ENCODE peak calls at places on chromosome 17, in five cellular contexts. V, L, Q, R and E are unnamed samples.

GRCh38 chr17:19386276-19386863 is 620 bp downstream of the MFAP4 start:
- DNase-seq in V (no peak), L (peak), Q (no peak), R (no peak), E (peak)

GRCh38 chr17:39928868-39929651 is 1.5 kb downstream of the LRRC3C start:
- DNase-seq in V (no peak), L (no peak), Q (no peak), R (peak), E (no peak)

GRCh38 chr17:57648720-57649119 is 96.4 kb downstream of the CCDC182 start:
- DNase-seq in V (no peak), L (no peak), Q (no peak), R (no peak), E (no peak)

GRCh38 chr17:82366749-82367148 is 4.8 kb upstream of the UTS2R start:
- DNase-seq in V (no peak), L (no peak), Q (no peak), R (no peak), E (no peak)

GRCh38 chr17:15973016-15973415 is 26.5 kb downstream of the ZSWIM7 start:
- DNase-seq in V (no peak), L (no peak), Q (no peak), R (no peak), E (no peak)

GRCh38 chr17:81436294-81436849 is 41.1 kb downstream of the BAHCC1 start:
- DNase-seq in V (no peak), L (peak), Q (no peak), R (no peak), E (no peak)

GRCh38 chr17:2251098-2251497 is 52.5 kb downstream of the SMG6 start:
- DNase-seq in V (no peak), L (no peak), Q (no peak), R (no peak), E (no peak)

GRCh38 chr17:66707051-66707450 is 127.9 kb upstream of the CACNG5 start:
- DNase-seq in V (no peak), L (no peak), Q (no peak), R (no peak), E (no peak)

GRCh38 chr17:82200743-82201497 is 11.7 kb downstream of the CCDC57 start:
- DNase-seq in V (no peak), L (peak), Q (no peak), R (peak), E (no peak)

GRCh38 chr17:29593546-29594440 is 861 bp downstream of the ANKRD13B start:
- DNase-seq in V (no peak), L (no peak), Q (no peak), R (peak), E (no peak)

GRCh38 chr17:17493986-17494466 is 2.2 kb downstream of the RASD1 start:
- DNase-seq in V (no peak), L (no peak), Q (no peak), R (no peak), E (no peak)

GRCh38 chr17:17497065-17497844 is 1.1 kb upstream of the RASD1 start:
- DNase-seq in V (no peak), L (no peak), Q (no peak), R (no peak), E (no peak)

GRCh38 chr17:17496189-17497064 is at the start of gene RASD1:
- DNase-seq in V (no peak), L (peak), Q (peak), R (peak), E (peak)

GRCh38 chr17:17494499-17495447 is 1.4 kb downstream of the RASD1 start:
- DNase-seq in V (no peak), L (no peak), Q (no peak), R (no peak), E (no peak)

GRCh38 chr17:17495448-17496188 is 577 bp downstream of the RASD1 start:
- DNase-seq in V (no peak), L (no peak), Q (no peak), R (no peak), E (no peak)
- TF ChIP-seq REST in V (no peak), L (no peak), Q (no peak), R (no peak), E (no peak)

DNA sequence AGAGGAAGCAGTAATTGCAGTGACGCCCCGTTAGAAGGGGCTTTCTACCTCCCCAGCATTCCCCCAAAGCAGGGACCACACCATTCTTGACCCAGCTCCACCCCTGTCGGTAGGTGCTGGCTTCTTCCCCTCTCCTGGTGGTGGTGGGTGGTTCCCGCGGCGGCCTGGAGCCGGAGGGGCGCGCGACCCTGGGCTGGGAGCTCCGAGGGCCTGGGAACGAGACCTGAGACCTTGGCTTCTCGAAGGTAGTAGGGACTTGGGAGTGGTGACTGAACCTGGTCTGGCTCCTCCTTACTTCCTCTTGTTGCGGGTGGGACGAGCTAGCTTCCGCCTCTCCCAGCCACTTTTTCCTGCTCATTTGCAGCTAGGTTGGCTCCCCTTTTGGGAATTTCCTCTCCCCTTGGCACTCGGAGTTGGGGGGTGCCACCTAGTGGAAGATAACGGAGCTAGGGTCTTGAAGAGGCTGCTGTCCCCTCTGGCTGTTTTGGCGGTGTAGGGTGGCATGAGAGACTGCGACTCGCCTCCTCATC is 460 bp downstream of the GRN start:
- DNase-seq in V (no peak), L (peak), Q (peak), R (peak), E (peak)
- TF ChIP-seq GABPA in V (no peak), L (no peak), Q (no peak), R (no peak), E (no peak)

DNA sequence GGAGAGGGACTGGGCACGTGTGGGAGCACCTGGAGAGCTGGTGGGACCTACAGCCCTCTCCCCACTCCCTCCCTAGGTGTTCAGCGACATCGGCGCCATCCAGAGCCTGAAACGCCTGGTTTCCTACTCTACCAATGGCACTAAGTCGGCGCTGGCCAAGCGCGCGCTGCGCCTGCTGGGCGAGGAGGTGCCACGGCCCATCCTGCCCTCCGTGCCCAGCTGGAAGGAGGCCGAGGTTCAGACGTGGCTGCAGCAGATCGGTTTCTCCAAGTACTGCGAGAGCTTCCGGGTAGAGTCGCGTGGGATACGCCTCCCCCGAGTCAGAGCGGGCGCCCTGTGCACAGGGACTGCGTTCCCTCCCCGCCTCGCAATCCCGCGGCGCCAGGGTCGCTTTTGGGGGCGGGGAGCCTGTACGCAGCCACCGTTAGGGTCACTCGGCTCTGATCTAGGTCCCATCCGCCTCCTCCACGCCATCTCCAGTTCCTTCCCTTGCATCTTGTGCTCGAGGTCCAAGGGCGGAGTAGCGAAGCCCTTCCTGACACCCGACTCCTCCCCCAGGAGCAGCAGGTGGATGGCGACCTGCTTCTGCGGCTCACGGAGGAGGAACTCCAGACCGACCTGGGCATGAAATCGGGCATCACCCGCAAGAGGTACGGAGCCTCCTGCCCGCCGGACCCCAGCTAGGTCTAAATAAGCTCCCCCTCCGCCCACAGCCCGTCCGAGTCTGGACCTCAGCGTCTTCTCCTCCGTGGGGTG is 13.0 kb downstream of the SARM1 start:
- DNase-seq in V (no peak), L (no peak), Q (no peak), R (peak), E (peak)
- H3K27ac ChIP-seq in V (peak), L (no peak), Q (no peak), R (no peak), E (no peak)

GRCh38 chr17:21252289-21252874 is 828 bp downstream of the NATD1 start:
- DNase-seq in V (no peak), L (no peak), Q (no peak), R (no peak), E (no peak)

GRCh38 chr17:21250719-21251305 is 2.4 kb downstream of the NATD1 start:
- DNase-seq in V (no peak), L (no peak), Q (no peak), R (no peak), E (no peak)

GRCh38 chr17:21251611-21252010 is 1.6 kb downstream of the NATD1 start:
- DNase-seq in V (no peak), L (no peak), Q (no peak), R (no peak), E (no peak)

GRCh38 chr17:21252875-21253645 is at the start of gene NATD1:
- DNase-seq in V (no peak), L (peak), Q (peak), R (peak), E (peak)

DNA sequence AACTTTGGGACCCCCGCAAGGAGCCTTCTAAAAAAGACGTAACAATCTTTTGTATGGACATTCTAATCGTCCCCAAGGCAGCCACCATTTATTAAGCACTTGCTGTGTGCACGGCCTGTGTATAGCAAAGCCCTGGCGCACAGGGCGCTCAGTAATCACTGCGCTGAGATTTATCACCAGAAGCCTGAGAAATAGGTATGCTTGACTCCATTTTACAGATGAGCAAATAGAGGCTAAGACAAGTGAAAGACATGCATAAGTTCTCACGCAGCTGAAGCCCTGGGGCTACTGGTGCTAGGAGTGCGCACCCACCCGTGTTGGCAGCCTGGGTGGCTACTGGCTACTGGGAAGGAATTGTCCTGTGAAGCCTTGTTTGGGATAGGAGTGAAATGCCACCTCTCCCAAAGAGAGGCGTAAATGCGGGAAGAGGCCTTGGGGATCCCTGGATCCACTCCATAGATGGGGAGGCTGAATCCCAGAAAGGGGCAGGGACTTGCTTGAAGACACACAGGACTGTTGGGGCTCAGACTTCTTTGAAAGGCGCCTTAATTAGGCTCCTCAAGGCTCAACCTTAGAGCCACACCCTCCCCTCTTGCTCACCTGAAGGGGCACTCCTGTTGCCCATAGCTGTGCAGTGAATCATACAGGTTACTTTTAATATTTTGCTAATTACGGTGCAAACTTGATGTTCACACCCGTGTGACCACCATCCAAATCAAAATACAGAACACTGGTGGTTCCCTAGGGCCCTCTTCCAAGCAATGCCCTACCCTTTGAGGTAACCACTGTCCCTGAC is 634 bp upstream of the NATD1 start:
- DNase-seq in V (no peak), L (no peak), Q (no peak), R (no peak), E (no peak)
- TF ChIP-seq REST in V (no peak), L (no peak), Q (no peak), R (no peak), E (no peak)

GRCh38 chr17:74272731-74273201 is 1.3 kb upstream of the DNAI2 start:
- DNase-seq in V (no peak), L (no peak), Q (no peak), R (no peak), E (no peak)
- TF ChIP-seq GABPA in V (no peak), L (no peak), Q (no peak), R (no peak), E (no peak)

DNA sequence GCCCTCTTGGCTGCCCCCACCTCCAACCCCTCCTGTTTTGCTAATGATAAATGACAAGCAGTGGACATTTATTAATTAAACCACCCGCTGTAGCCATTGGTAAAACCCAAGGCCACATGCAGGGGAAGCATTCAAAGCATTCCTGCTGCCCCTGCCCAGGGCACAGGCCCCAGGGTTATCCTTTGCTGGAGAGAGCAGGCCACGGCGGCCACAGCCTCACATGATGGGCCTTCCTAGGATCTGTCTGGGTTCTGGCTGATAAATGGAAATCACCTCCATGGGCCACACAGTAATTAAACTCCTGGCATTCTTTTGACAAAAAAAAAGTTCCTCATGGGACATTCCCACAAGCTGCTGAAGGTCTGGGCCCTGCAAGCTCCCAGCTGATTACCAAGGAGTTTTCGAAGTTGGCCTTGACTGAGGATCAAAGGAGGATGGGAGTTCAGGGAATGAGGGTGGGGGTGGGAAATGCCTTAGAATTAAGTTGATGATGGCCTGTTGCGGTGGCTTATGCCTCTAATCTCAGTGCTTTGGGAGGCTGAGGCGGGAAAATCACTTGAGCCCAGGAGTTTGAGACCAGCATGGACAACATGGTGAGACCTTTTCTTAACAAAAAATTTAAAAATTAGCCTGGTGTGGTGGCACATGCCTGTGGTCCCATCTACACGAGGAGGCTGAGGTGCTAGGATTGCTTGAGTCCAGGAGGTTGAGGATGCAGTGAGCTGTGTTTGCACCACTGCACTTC is 35.5 kb downstream of the SOST start:
- DNase-seq in V (no peak), L (no peak), Q (no peak), R (no peak), E (no peak)
- H3K27ac ChIP-seq in V (no peak), L (no peak), Q (no peak), R (no peak), E (no peak)

GRCh38 chr17:49224997-49225337 is 5.6 kb downstream of the PHOSPHO1 start:
- DNase-seq in V (no peak), L (no peak), Q (no peak), R (no peak), E (no peak)
- TF ChIP-seq REST in V (no peak), L (no peak), Q (no peak), R (no peak), E (no peak)

DNA sequence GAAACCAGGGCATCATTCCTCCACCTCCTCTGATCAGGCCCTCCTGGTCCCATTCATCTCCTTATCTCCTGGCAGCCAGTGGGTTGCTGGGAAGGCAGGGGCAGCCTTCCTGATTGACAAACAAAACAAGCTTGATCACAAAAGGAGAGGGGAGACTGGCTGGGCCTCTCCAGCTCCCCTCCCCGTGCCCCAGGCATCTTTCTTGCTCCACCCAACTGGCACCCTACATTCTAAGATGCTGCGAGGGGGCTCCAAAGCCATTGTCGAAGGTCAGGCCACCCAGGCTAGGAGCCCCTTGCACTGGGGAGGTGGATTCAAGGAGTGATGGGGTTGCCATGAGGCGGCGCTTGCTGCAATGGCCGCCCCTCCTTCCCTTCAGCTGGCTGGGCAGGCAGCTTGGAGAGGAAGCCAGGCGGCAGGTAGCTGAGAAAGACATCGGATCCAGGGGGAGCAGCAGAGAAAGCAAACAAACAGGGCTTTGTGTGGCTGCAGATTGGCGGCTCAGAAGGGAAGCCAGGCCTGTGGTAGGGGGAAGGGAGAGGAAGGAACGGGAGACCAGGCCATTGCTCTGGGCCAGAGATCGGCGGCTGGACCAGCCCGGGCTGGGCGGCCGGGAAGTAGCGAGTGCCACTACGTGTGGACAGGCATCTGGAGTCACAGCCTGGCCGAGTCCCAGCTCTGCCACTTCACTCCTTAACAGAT is 12.1 kb downstream of the RAI1 start:
- DNase-seq in V (no peak), L (peak), Q (peak), R (no peak), E (peak)
- TF ChIP-seq GABPA in V (no peak), L (no peak), Q (no peak), R (no peak), E (no peak)

GRCh38 chr17:65533855-65534457 is 27.5 kb downstream of the AXIN2 start:
- DNase-seq in V (no peak), L (no peak), Q (no peak), R (no peak), E (no peak)
- H3K27ac ChIP-seq in V (no peak), L (no peak), Q (no peak), R (no peak), E (no peak)